ENCODE peak calls at places on chromosomes 5 and 9, in eight cellular contexts. T, A, N, H, B, L, F and W are unnamed samples.

GRCh38 chr9:7150153-7150890 is 392.5 kb downstream of the KDM4C start:
- DNase-seq in T (no peak), A (no peak), N (no peak), H (peak; percentile 49), B (no peak), L (no peak), F (no peak), W (no peak)

GRCh38 chr9:127931092-127931881 is 710 bp upstream of the PIP5KL1 start:
- DNase-seq in T (no peak), A (no peak), N (no peak), H (no peak), B (no peak), L (no peak), F (peak; percentile 84), W (no peak)

GRCh38 chr5:173310861-173311515 is 17.2 kb downstream of the STC2 start:
- DNase-seq in T (no peak), A (no peak), N (no peak), H (peak; percentile 34), B (no peak), L (no peak), F (no peak), W (no peak)

GRCh38 chr9:79667716-79668458 is 96.1 kb downstream of the TLE4 start:
- DNase-seq in T (no peak), A (no peak), N (no peak), H (no peak), B (no peak), L (no peak), F (no peak), W (no peak)

GRCh38 chr5:95631991-95632675 is 12.2 kb downstream of the GPR150 start:
- DNase-seq in T (no peak), A (peak; percentile 68), N (no peak), H (no peak), B (no peak), L (no peak), F (peak; percentile 90), W (no peak)

GRCh38 chr5:50745221-50745620 is 78.8 kb downstream of the PARP8 start:
- DNase-seq in T (no peak), A (no peak), N (no peak), H (no peak), B (no peak), L (no peak), F (no peak), W (no peak)

GRCh38 chr9:124078641-124079040 is 67.1 kb downstream of the LHX2 start:
- DNase-seq in T (no peak), A (no peak), N (no peak), H (no peak), B (no peak), L (no peak), F (no peak), W (no peak)

GRCh38 chr5:152505442-152506042 is 100.5 kb upstream of the NMUR2 start:
- DNase-seq in T (no peak), A (peak; percentile 49), N (no peak), H (no peak), B (no peak), L (peak; percentile 32), F (peak; percentile 46), W (no peak)

GRCh38 chr5:111261610-111262009 is 37.4 kb downstream of the CAMK4 start:
- DNase-seq in T (no peak), A (no peak), N (no peak), H (no peak), B (no peak), L (no peak), F (no peak), W (no peak)

GRCh38 chr5:149684371-149684770 is 45.7 kb upstream of the PPARGC1B start:
- DNase-seq in T (no peak), A (no peak), N (no peak), H (no peak), B (no peak), L (no peak), F (no peak), W (no peak)

GRCh38 chr9:86041331-86041741 is 58.0 kb downstream of the GOLM1 start:
- DNase-seq in T (no peak), A (no peak), N (no peak), H (no peak), B (no peak), L (no peak), F (no peak), W (no peak)

GRCh38 chr5:176818391-176819098 is 8.2 kb downstream of the UNC5A start:
- DNase-seq in T (no peak), A (no peak), N (no peak), H (no peak), B (no peak), L (no peak), F (no peak), W (no peak)

GRCh38 chr5:124888050-124888506 is 141.6 kb upstream of the ZNF608 start:
- DNase-seq in T (no peak), A (peak; percentile 59), N (no peak), H (no peak), B (no peak), L (no peak), F (peak; percentile 5), W (no peak)
- H3K4me3 ChIP-seq in T (no peak overlapping the region), A (no peak overlapping the region), N (no peak overlapping the region), H (no peak overlapping the region), B (no peak overlapping the region), L (no peak overlapping the region), F (no peak overlapping the region), W (no peak overlapping the region)

GRCh38 chr9:131043097-131043496 is 34.1 kb downstream of the LAMC3 start:
- DNase-seq in T (no peak), A (peak; percentile 69), N (no peak), H (no peak), B (peak; percentile 22), L (no peak), F (no peak), W (no peak)
- TF ChIP-seq CTCF in T (no peak), A (no peak), N (no peak), H (no peak), B (no peak), L (no peak), F (no peak), W (no peak)

DNA sequence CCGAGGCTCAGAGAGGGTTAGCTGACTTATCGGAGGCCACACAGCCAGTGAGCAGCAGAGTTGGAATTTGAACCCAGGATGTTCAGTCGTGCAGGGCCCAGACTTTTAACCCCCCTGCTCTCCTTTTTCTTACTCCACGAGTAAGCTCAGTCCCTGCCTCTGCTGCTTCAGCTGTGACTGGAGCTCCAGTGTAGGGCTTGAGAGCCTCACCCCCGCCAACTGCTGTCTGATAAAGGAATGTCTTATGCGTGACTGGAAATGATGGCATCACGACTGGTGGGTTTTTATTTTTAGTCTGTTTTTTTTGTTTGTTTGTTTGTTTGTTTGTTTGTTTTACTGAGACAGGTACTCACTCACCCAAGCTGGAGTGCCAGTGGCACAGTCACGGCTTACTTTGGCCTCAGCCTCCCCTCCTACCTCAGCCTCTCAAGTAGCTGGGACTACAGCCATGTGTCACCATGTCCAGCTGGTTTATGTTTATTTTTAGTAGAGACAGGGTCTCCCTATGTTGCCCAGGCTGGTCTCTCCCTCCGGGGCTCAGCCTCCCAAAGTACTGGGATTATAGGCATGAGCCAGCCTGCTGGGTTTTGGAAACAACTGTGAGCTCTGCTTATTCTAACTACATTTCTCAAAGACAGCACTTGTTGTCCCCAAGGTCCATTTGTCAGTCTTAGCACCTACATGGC is 52.5 kb upstream of the NCS1 start:
- DNase-seq in T (no peak), A (no peak), N (no peak), H (no peak), B (no peak), L (no peak), F (no peak), W (no peak)
- H3K27ac ChIP-seq in T (no peak overlapping the region), A (no peak overlapping the region), N (no peak overlapping the region), H (no peak overlapping the region), B (no peak overlapping the region), L (no peak overlapping the region), F (no peak overlapping the region), W (no peak overlapping the region)

GRCh38 chr9:136239135-136239962 is 6.3 kb downstream of the QSOX2 start:
- DNase-seq in T (no peak), A (no peak), N (no peak), H (no peak), B (peak; percentile 41), L (no peak), F (no peak), W (no peak)

GRCh38 chr9:136242248-136242647 is 3.4 kb downstream of the QSOX2 start:
- DNase-seq in T (no peak), A (no peak), N (no peak), H (no peak), B (no peak), L (no peak), F (no peak), W (no peak)

GRCh38 chr9:136239963-136240330 is 5.7 kb downstream of the QSOX2 start:
- DNase-seq in T (no peak), A (peak; percentile 81), N (no peak), H (peak; percentile 86), B (peak; percentile 21), L (no peak), F (no peak), W (no peak)

GRCh38 chr9:136241540-136241939 is 4.1 kb downstream of the QSOX2 start:
- DNase-seq in T (no peak), A (no peak), N (no peak), H (no peak), B (no peak), L (no peak), F (no peak), W (no peak)

DNA sequence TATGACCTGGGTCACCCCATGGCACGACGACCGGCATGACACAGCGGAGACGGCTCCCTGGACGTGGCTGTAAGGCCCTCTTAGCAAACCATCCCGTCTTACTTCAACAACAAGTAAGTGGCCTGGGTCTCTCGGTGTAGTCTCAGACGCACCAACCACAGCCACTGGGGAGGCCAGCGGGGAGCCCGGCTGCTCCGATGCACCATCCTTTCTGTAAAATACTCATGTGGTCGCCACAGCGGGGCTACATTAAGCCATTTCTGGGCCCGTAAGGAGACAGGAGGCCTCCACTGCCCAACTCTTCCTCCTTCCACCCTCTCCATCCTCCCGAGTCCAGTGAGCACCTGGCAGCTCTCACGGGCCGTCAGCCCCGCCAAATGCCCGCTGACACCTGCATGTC is 4.7 kb downstream of the QSOX2 start:
- DNase-seq in T (no peak), A (no peak), N (no peak), H (no peak), B (no peak), L (no peak), F (no peak), W (no peak)
- H3K4me3 ChIP-seq in T (no peak overlapping the region), A (peak overlapping the region; percentile 48), N (no peak overlapping the region), H (no peak overlapping the region), B (no peak overlapping the region), L (no peak overlapping the region), F (no peak overlapping the region), W (no peak overlapping the region)

DNA sequence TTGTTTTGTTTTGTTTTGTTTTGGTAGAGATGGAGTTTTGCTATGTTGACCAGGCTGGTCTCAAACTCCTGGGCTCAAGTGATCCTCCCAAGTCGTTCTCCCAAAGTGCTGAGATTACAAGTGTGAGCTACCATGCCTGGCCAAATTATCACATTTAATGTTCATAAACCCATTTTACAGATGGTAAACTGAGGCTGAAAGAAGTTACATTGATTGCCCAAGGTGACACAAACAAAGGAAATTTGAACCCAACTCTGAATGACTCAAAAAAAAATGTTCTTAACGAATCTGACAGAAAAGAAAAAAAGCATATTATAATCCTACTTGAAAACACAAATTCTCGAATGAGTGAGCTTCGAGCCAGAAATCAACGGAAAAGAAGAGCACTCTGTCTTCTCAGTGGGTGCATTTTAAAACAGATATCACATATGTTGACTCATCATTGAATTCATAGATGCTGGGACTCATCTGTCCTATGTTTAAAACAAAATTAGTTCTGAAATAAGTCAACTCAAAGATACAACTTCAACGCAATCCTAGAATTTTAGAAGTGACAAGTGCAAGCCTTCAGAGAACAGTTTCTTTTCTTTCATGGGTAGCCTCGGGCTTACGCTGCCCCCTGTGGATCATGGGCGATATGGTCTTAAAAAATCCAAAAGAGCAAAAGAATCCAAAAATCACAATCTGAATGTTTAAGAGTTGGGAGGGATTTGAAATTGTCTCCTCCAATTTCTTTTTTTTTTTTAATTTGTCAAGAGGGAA is 28.4 kb downstream of the TIMD4 start:
- DNase-seq in T (no peak), A (peak; percentile 87), N (no peak), H (no peak), B (no peak), L (no peak), F (no peak), W (no peak)
- TF ChIP-seq CTCF in T (peak; percentile 51), A (peak; percentile 100), N (peak; percentile 12), H (peak; percentile 64), B (no peak), L (peak; percentile 42), F (peak; percentile 30), W (peak; percentile 16)